ENCODE peak calls at places on chromosomes 13 and 19, in seven cellular contexts. O, V, M, Q, U, K and S are unnamed samples. For H3K4me1, the result is how much of the 10 kb centered on the place peaks cover.

GRCh38 chr13:48585456-48585840 is 52.6 kb upstream of the RCBTB2 start:
- DNase-seq in K (peak), O (no peak), Q (no peak), M (no peak), V (no peak), U (no peak), S (no peak)

GRCh38 chr13:99151516-99151915 is 49.1 kb upstream of the UBAC2 start:
- DNase-seq in V (no peak), O (no peak), K (peak), U (no peak), M (peak), Q (no peak), S (no peak)

GRCh38 chr13:99687728-99688397 is 186.6 kb downstream of the TM9SF2 start:
- DNase-seq in K (no peak), M (no peak), Q (no peak), O (no peak), U (no peak), V (no peak), S (no peak)

GRCh38 chr19:42158926-42159325 is 26.7 kb upstream of the POU2F2 start:
- DNase-seq in M (no peak), Q (no peak), V (no peak), O (no peak), U (no peak), K (no peak), S (no peak)

GRCh38 chr19:52689804-52690394 is 44.9 kb downstream of the ZNF611 start:
- DNase-seq in Q (peak), K (no peak), O (peak), U (peak), V (peak), M (peak), S (peak)

GRCh38 chr19:37333457-37333856 is 37.4 kb upstream of the ZNF527 start:
- DNase-seq in K (no peak), O (no peak), V (no peak), U (no peak), Q (no peak), M (no peak), S (no peak)

GRCh38 chr19:2549701-2550191 is 73.8 kb downstream of the GADD45B start:
- DNase-seq in O (peak), Q (no peak), V (peak), M (no peak), U (peak), K (no peak), S (peak)

GRCh38 chr13:26460652-26461051 is 96.8 kb upstream of the WASF3 start:
- DNase-seq in U (no peak), O (peak), K (no peak), M (no peak), V (peak), Q (no peak), S (peak)

GRCh38 chr13:99656843-99657506 is 155.7 kb downstream of the TM9SF2 start:
- DNase-seq in O (no peak), M (no peak), Q (no peak), U (no peak), K (no peak), V (no peak), S (no peak)

GRCh38 chr19:927044-927706 is 1.3 kb downstream of the ARID3A start:
- DNase-seq in V (peak), U (peak), Q (peak), K (no peak), M (peak), O (peak), S (peak)

GRCh38 chr19:53982056-53982455 is 9.4 kb upstream of the CACNG6 start:
- DNase-seq in O (no peak), V (no peak), Q (peak), U (no peak), M (no peak), K (no peak), S (no peak)

GRCh38 chr13:111258637-111259036 is 61.8 kb upstream of the TEX29 start:
- DNase-seq in M (no peak), U (no peak), K (no peak), V (no peak), O (no peak), Q (no peak), S (no peak)

GRCh38 chr19:49475995-49476880 is 2.2 kb downstream of the FLT3LG start:
- DNase-seq in K (no peak), M (peak), V (peak), U (no peak), O (peak), Q (peak), S (no peak)

GRCh38 chr19:12140545-12141404 is 625 bp upstream of the ZNF20 start:
- DNase-seq in V (peak), Q (peak), O (peak), M (peak), U (peak), K (peak), S (peak)

GRCh38 chr13:46562152-46562551 is 9.2 kb downstream of the LRCH1 start:
- DNase-seq in K (no peak), V (no peak), U (no peak), M (no peak), O (no peak), Q (no peak), S (no peak)

GRCh38 chr13:43786766-43787517 is at the start of gene ENOX1:
- DNase-seq in K (peak), O (peak), M (no peak), Q (peak), U (peak), V (peak), S (peak)

GRCh38 chr13:95677564-95678386 is 836 bp downstream of the DNAJC3 start:
- DNase-seq in U (peak), Q (peak), M (no peak), K (no peak), V (no peak), O (no peak), S (no peak)

GRCh38 chr19:40802300-40803169 is 3.5 kb downstream of the EGLN2 start:
- DNase-seq in M (peak), O (peak), Q (no peak), K (no peak), V (peak), U (peak), S (peak)

GRCh38 chr13:73513751-73514150 is 454.9 kb downstream of the KLF5 start:
- DNase-seq in V (no peak), Q (no peak), O (no peak), K (no peak), U (no peak), M (no peak), S (no peak)

GRCh38 chr13:41813426-41813825 is 147.5 kb downstream of the VWA8 start:
- DNase-seq in K (no peak), V (no peak), M (no peak), U (no peak), Q (no peak), O (no peak), S (no peak)

GRCh38 chr19:54062643-54063042 is 1.1 kb downstream of the VSTM1 start:
- DNase-seq in O (no peak), Q (no peak), V (no peak), U (peak), M (peak), K (no peak), S (peak)

GRCh38 chr13:25085125-25085742 is 10.7 kb upstream of the PABPC3 start:
- DNase-seq in Q (peak), U (no peak), K (peak), V (no peak), M (no peak), O (no peak), S (no peak)

GRCh38 chr13:83450586-83450985 is 431.7 kb downstream of the SLITRK1 start:
- DNase-seq in O (no peak), M (no peak), Q (no peak), V (no peak), U (no peak), K (no peak), S (no peak)

GRCh38 chr13:20983386-20983785 is 78.0 kb downstream of the LATS2 start:
- DNase-seq in U (no peak), M (no peak), V (no peak), O (no peak), Q (no peak), K (no peak), S (no peak)

GRCh38 chr13:20369886-20370361 is 137.8 kb upstream of the GJB6 start:
- DNase-seq in U (no peak), V (no peak), K (no peak), M (no peak), O (no peak), Q (no peak), S (no peak)

GRCh38 chr13:26502826-26503225 is 54.7 kb upstream of the WASF3 start:
- DNase-seq in Q (no peak), O (peak), V (no peak), M (no peak), K (no peak), U (no peak), S (no peak)

DNA sequence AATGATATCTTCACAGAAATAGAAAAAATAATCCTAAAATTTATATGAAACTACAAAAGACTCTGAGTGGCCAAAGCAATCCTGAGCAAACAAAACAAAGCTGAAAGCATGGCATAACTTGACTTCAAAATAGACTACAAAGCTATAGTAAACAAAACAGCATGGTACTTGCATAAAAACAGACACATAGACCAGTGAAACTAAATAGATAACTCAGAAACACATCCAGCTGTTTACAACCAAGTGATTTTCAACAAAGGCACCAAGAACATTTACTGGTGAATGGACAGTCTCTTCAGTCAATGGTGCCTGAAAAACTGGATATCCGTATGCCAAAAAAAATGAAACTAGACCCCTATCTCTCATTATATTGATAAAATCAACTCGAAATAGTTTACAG is 25.2 kb downstream of the SCGB2B2 start:
- DNase-seq in U (no peak), M (no peak), V (no peak), O (no peak), K (no peak), Q (no peak), S (no peak)
- H3K4me1 ChIP-seq in U (under half), M (under half), V (under half), O (under half), K (under half), Q (under half), S (under half)

GRCh38 chr13:28805193-28805819 is 14.8 kb upstream of the MTUS2 start:
- DNase-seq in M (peak), O (no peak), K (no peak), Q (peak), U (no peak), V (peak), S (peak)
- TF ChIP-seq CTCF in M (peak), O (no peak), K (peak), Q (peak), U (peak), V (peak), S (peak)

GRCh38 chr19:6711605-6712004 is 8.8 kb downstream of the C3 start:
- DNase-seq in K (no peak), O (no peak), M (no peak), U (no peak), Q (no peak), V (no peak), S (no peak)

GRCh38 chr19:6712231-6712630 is 8.2 kb downstream of the C3 start:
- DNase-seq in Q (no peak), V (no peak), K (no peak), U (no peak), O (no peak), M (no peak), S (no peak)

GRCh38 chr19:6710273-6711077 is 10.0 kb downstream of the C3 start:
- DNase-seq in U (no peak), K (no peak), V (no peak), O (no peak), Q (no peak), M (peak), S (no peak)

GRCh38 chr19:6709549-6709948 is 10.9 kb downstream of the C3 start:
- DNase-seq in U (no peak), M (no peak), V (no peak), Q (no peak), K (no peak), O (no peak), S (no peak)

DNA sequence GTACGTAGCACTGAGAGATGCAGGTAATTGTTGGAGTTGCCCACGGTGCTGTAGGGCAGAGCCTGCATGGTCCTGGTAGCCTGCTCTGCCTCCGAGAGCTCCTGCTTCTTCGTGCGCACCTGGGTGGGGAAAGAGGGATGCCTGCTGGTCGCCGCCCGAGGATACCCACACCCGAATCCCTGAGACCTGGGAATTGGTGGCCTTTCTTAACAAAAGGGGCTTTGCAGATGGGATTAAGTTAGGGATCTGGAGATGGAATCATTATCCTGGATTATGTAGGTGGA is 9.4 kb downstream of the C3 start:
- DNase-seq in U (no peak), V (no peak), O (no peak), M (no peak), K (no peak), Q (no peak), S (no peak)
- H3K4me3 ChIP-seq in U (no peak), V (no peak), O (no peak), M (no peak), K (no peak), Q (no peak), S (no peak)

GRCh38 chr13:51768976-51769375 is 35.0 kb downstream of the DHRS12 start:
- DNase-seq in U (no peak), V (no peak), O (no peak), M (no peak), Q (no peak), K (no peak), S (no peak)
- H3K4me1 ChIP-seq in U (under half), V (under half), O (under half), M (under half), Q (under half), K (under half), S (half or more)